ENCODE peak calls at places on chromosomes 7 and 10, in ten cellular contexts. O, X, E, J, C, K, Y, U, N and V are unnamed samples.

GRCh38 chr10:59181668-59182067 is 5.2 kb downstream of the PHYHIPL start:
- DNase-seq in E (no peak), K (no peak), J (no peak), U (peak; percentile 24), X (peak; percentile 82), Y (no peak), O (no peak), C (no peak), N (peak; percentile 77), V (peak; percentile 28)

GRCh38 chr10:34710391-34710751 is 104.7 kb downstream of the PARD3 start:
- DNase-seq in X (no peak), E (no peak), J (no peak), U (no peak), C (no peak), N (peak; percentile 77), K (peak; percentile 47), Y (no peak), O (no peak), V (no peak)

GRCh38 chr7:119572541-119572940 is 700.4 kb upstream of the KCND2 start:
- DNase-seq in N (no peak), Y (no peak), O (no peak), C (no peak), U (no peak), J (no peak), X (no peak), K (no peak), E (peak; percentile 67), V (no peak)

GRCh38 chr10:51057925-51058324 is 16.4 kb upstream of the PRKG1 start:
- DNase-seq in K (no peak), N (no peak), U (no peak), E (no peak), O (no peak), J (no peak), Y (no peak), X (no peak), C (no peak), V (no peak)

GRCh38 chr7:149783386-149784250 is 10.2 kb upstream of the ZNF467 start:
- DNase-seq in Y (no peak), O (no peak), U (no peak), N (no peak), X (no peak), J (no peak), C (no peak), E (no peak), K (no peak), V (no peak)

GRCh38 chr7:94514917-94515316 is 5.3 kb downstream of the CASD1 start:
- DNase-seq in E (no peak), C (no peak), Y (no peak), O (no peak), U (no peak), X (no peak), N (no peak), K (no peak), J (no peak), V (no peak)

GRCh38 chr10:116097239-116097751 is 175.7 kb downstream of the GFRA1 start:
- DNase-seq in X (no peak), O (no peak), Y (no peak), K (no peak), J (no peak), C (no peak), E (no peak), N (no peak), U (no peak), V (no peak)

GRCh38 chr7:44967571-44968446 is 11.0 kb downstream of the MYO1G start:
- DNase-seq in E (peak; percentile 80), X (no peak), Y (no peak), O (no peak), K (no peak), J (no peak), U (no peak), N (peak; percentile 32), C (no peak), V (no peak)

GRCh38 chr10:126060232-126060935 is 164.0 kb downstream of the FANK1 start:
- DNase-seq in Y (no peak), E (no peak), N (no peak), J (no peak), O (no peak), K (peak; percentile 78), U (no peak), X (no peak), C (no peak), V (no peak)

GRCh38 chr7:131959106-131959812 is 402.8 kb upstream of the PODXL start:
- DNase-seq in J (no peak), E (no peak), O (no peak), X (no peak), U (no peak), K (peak; percentile 28), N (no peak), Y (no peak), C (no peak), V (no peak)

GRCh38 chr10:31897506-31897905 is 31.1 kb downstream of the ARHGAP12 start:
- DNase-seq in O (no peak), K (no peak), J (no peak), U (no peak), E (no peak), N (peak; percentile 21), X (no peak), C (no peak), Y (no peak), V (no peak)

GRCh38 chr10:44703241-44704155 is 207.6 kb upstream of the TMEM72 start:
- DNase-seq in Y (no peak), N (peak; percentile 29), J (no peak), C (no peak), E (no peak), O (no peak), K (no peak), X (no peak), U (no peak), V (no peak)

GRCh38 chr7:158689500-158689899 is 15.1 kb downstream of the NCAPG2 start:
- DNase-seq in J (no peak), K (no peak), N (no peak), E (no peak), U (no peak), C (no peak), Y (no peak), X (no peak), O (no peak), V (no peak)

GRCh38 chr7:158683541-158683940 is 21.1 kb downstream of the NCAPG2 start:
- DNase-seq in Y (no peak), C (no peak), X (no peak), E (no peak), O (no peak), K (no peak), N (peak; percentile 14), J (no peak), U (no peak), V (no peak)

GRCh38 chr7:158684329-158684728 is 20.3 kb downstream of the NCAPG2 start:
- DNase-seq in X (no peak), C (no peak), Y (no peak), O (no peak), J (no peak), K (no peak), N (peak; percentile 11), E (no peak), U (no peak), V (no peak)

GRCh38 chr7:158685727-158686126 is 18.9 kb downstream of the NCAPG2 start:
- DNase-seq in Y (no peak), X (no peak), U (no peak), N (peak; percentile 72), J (no peak), E (no peak), C (no peak), K (no peak), O (no peak), V (no peak)

DNA sequence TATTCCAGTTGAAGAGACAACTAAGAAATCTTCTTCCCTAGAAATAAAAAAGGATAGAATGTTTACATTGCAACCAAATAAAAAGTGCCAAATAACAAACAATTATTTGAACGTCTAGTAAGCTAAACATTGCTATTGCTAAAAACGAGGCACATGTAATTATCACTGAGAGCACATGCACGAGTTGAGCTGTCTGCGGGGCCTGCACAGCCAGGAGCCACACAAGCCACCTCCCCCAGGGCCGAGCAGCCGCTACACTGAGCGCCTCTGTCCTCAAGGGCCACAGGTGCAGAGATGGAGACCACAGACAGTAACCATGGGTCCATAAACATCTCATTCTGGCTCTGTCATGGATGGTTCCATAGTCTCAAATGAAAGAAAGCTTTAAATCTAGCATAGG is 17.2 kb downstream of the NCAPG2 start:
- DNase-seq in U (no peak), J (no peak), O (no peak), E (no peak), X (no peak), C (no peak), Y (no peak), N (no peak), K (no peak), V (no peak)
- H3K36me3 ChIP-seq in U (peaks cover 97% of the 10 kb centered on the region), J (no peaks in the 10 kb centered on the region), O (no peaks in the 10 kb centered on the region), E (no peaks in the 10 kb centered on the region), X (peaks cover 7% of the 10 kb centered on the region), C (peaks cover 46% of the 10 kb centered on the region), Y (no peaks in the 10 kb centered on the region), N (peaks cover 8% of the 10 kb centered on the region), K (peaks cover 14% of the 10 kb centered on the region), V (no peaks in the 10 kb centered on the region)

DNA sequence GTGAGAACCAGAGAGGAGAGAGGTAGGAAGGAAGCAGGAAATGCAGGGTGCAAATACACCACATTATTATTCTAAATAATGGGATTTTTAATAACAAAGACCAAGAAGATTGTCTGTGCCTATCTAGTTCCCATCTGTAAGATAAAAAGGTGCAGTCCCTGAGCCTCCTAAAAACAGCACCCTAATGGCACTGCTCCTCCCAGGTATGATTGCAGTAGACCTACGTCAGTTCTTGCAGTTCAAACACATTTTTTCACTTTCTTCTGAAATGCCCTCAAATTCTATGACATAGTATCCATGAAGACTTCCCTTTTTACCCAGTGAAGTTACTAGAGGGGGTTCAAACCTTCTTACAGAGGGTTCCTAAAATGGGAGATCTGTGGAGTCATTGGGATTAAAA is 70.6 kb downstream of the FIGNL1 start:
- DNase-seq in U (no peak), N (no peak), O (no peak), Y (no peak), C (no peak), X (no peak), E (no peak), J (no peak), K (no peak), V (no peak)
- H3K36me3 ChIP-seq in U (peaks cover 98% of the 10 kb centered on the region), N (no peaks in the 10 kb centered on the region), O (peaks cover 79% of the 10 kb centered on the region), Y (no peaks in the 10 kb centered on the region), C (no peaks in the 10 kb centered on the region), X (no peaks in the 10 kb centered on the region), E (no peaks in the 10 kb centered on the region), J (no peaks in the 10 kb centered on the region), K (no peaks in the 10 kb centered on the region), V (no peaks in the 10 kb centered on the region)

GRCh38 chr10:99895867-99896266 is 113.4 kb downstream of the ABCC2 start:
- DNase-seq in E (no peak), J (no peak), O (no peak), X (no peak), Y (no peak), K (no peak), C (no peak), U (no peak), N (no peak), V (no peak)
- H3K36me3 ChIP-seq in E (peaks cover 5% of the 10 kb centered on the region), J (no peaks in the 10 kb centered on the region), O (no peaks in the 10 kb centered on the region), X (peaks cover 12% of the 10 kb centered on the region), Y (no peaks in the 10 kb centered on the region), K (peaks cover 70% of the 10 kb centered on the region), C (peaks cover 77% of the 10 kb centered on the region), U (peaks cover 81% of the 10 kb centered on the region), N (peaks cover 16% of the 10 kb centered on the region), V (peaks cover 5% of the 10 kb centered on the region)

DNA sequence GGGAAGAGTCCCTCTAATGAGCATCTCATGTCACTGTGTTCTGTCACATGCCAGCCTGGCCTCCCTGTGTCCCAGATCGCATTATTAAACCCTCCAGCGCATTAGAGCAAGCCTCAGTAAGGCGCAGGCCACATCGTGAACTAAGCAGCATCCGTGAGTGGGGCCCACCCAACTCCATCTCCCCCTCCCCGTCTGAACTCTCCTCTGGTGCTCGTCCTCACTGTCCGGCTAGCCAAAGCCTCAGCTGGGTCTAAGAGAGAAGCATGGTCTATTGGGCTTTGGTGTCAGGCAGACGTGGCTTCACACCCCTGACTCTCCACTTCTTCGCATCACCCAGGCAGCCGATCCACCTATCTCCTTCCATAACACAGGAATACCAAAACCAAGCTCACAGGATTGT is 164.7 kb upstream of the LANCL2 start:
- DNase-seq in E (no peak), Y (no peak), J (no peak), U (no peak), O (no peak), N (no peak), C (no peak), K (no peak), X (no peak), V (no peak)
- H3K36me3 ChIP-seq in E (peaks cover 14% of the 10 kb centered on the region), Y (no peaks in the 10 kb centered on the region), J (no peaks in the 10 kb centered on the region), U (no peaks in the 10 kb centered on the region), O (no peaks in the 10 kb centered on the region), N (peaks cover 34% of the 10 kb centered on the region), C (peaks cover 52% of the 10 kb centered on the region), K (peaks cover 45% of the 10 kb centered on the region), X (peaks cover 2% of the 10 kb centered on the region), V (peaks cover 22% of the 10 kb centered on the region)